ENCODE peak calls at places on chromosomes 6 and 20, in seven cellular contexts. T is astrocyte of the spinal cord; K is stimulated activated effector memory CD8-positive, alpha-beta T cell treated with anti-CD3 and anti-CD28 coated beads, Interleukin-12 subunit alpha, Interleukin-12 subunit beta, amount 100 ng/mL, for 72 hours; Y is vagina; G is HTR-8/SVneo; Q is stimulated activated CD4-positive, alpha-beta T cell treated with anti-CD3 and anti-CD28 coated beads, Interleukin-12 subunit alpha, Interleukin-12 subunit beta, amount 100 ng/mL, for 48 hours; O is OCI-LY7. W is an unnamed sample.
A peak's percentile ranks its signal among the peaks of the same experiment; 100 is the strongest.

GRCh38 chr20:41616228-41616627 is 1.9 kb downstream of the CHD6 start:
- DNase-seq in T (no peak), K (no peak), Y (no peak), G (no peak), Q (no peak), O (no peak), W (no peak)

GRCh38 chr6:41156771-41157170 is 2.6 kb upstream of the TREML1 start:
- DNase-seq in T (no peak), K (no peak), Y (no peak), G (no peak), Q (no peak), O (no peak), W (no peak)

GRCh38 chr6:217048-217659 is 75.1 kb upstream of the DUSP22 start:
- DNase-seq in T (no peak), K (no peak), Y (no peak), G (no peak), Q (peak; percentile 38), O (peak; percentile 80), W (no peak)

GRCh38 chr20:37081717-37082289 is 14.0 kb downstream of the RBL1 start:
- DNase-seq in T (no peak), K (no peak), Y (no peak), G (no peak), Q (no peak), O (no peak), W (peak; percentile 63)

GRCh38 chr6:43862925-43863324 is 92.9 kb downstream of the VEGFA start:
- DNase-seq in T (no peak), K (no peak), Y (no peak), G (no peak), Q (no peak), O (no peak), W (no peak)

GRCh38 chr20:64116541-64117423 is 9.4 kb upstream of the NPBWR2 start:
- DNase-seq in T (no peak), K (no peak), Y (no peak), G (no peak), Q (no peak), O (no peak), W (peak; percentile 74)

GRCh38 chr6:42460892-42461291 is 9.2 kb upstream of the TRERF1 start:
- DNase-seq in T (peak; percentile 9), K (no peak), Y (no peak), G (no peak), Q (no peak), O (no peak), W (no peak)

GRCh38 chr6:157242791-157243190 is 80.5 kb downstream of the TMEM242 start:
- DNase-seq in T (no peak), K (no peak), Y (no peak), G (no peak), Q (no peak), O (no peak), W (no peak)

GRCh38 chr6:139846538-139847321 is 472.3 kb upstream of the CITED2 start:
- DNase-seq in T (no peak), K (no peak), Y (no peak), G (no peak), Q (no peak), O (no peak), W (no peak)

GRCh38 chr6:158517581-158517980 is 42.3 kb upstream of the TMEM181 start:
- DNase-seq in T (peak; percentile 20), K (no peak), Y (no peak), G (no peak), Q (no peak), O (peak; percentile 32), W (no peak)

GRCh38 chr6:150924808-150925654 is 59.5 kb downstream of the MTHFD1L start:
- DNase-seq in T (no peak), K (no peak), Y (no peak), G (no peak), Q (no peak), O (no peak), W (peak; percentile 60)

GRCh38 chr6:48560408-48560807 is 449.4 kb upstream of the PTCHD4 start:
- DNase-seq in T (peak; percentile 40), K (no peak), Y (no peak), G (peak; percentile 28), Q (no peak), O (no peak), W (no peak)

GRCh38 chr20:5170341-5170740 is 43.5 kb downstream of the CDS2 start:
- DNase-seq in T (no peak), K (no peak), Y (no peak), G (no peak), Q (no peak), O (no peak), W (no peak)

GRCh38 chr6:125952764-125953501 is 3.6 kb upstream of the HINT3 start:
- DNase-seq in T (no peak), K (no peak), Y (no peak), G (peak; percentile 28), Q (peak; percentile 10), O (peak; percentile 18), W (no peak)

GRCh38 chr6:105310947-105311346 is 91.9 kb downstream of the PREP start:
- DNase-seq in T (no peak), K (no peak), Y (no peak), G (no peak), Q (no peak), O (no peak), W (no peak)

GRCh38 chr6:82984720-82985119 is 80.9 kb downstream of the UBE3D start:
- DNase-seq in T (no peak), K (no peak), Y (no peak), G (no peak), Q (no peak), O (no peak), W (no peak)

GRCh38 chr6:138387577-138388368 is 10.1 kb downstream of the SMIM28 start:
- DNase-seq in T (no peak), K (no peak), Y (no peak), G (no peak), Q (no peak), O (no peak), W (no peak)

GRCh38 chr6:25477006-25477590 is 174.9 kb upstream of the SCGN start:
- DNase-seq in T (peak; percentile 53), K (no peak), Y (no peak), G (no peak), Q (no peak), O (no peak), W (no peak)

GRCh38 chr6:139955366-139956155 is 581.1 kb upstream of the CITED2 start:
- DNase-seq in T (no peak), K (no peak), Y (no peak), G (no peak), Q (no peak), O (no peak), W (no peak)

GRCh38 chr20:25250508-25250907 is 2.6 kb downstream of the PYGB start:
- DNase-seq in T (peak; percentile 47), K (no peak), Y (no peak), G (no peak), Q (no peak), O (no peak), W (no peak)